ENCODE peak calls at places on chromosomes 3 and 15, in seven cellular contexts. One of them, this sample, is unnamed.
A peak's percentile ranks its signal among the peaks of the same experiment; 100 is the strongest.

GRCh38 chr15:83913034-83913632 is 259.2 kb downstream of the ADAMTSL3 start:
- DNase-seq in Calu3: no peak
- DNase-seq in mucosa of descending colon: no peak
- DNase-seq in gastrocnemius medialis: no peak
- DNase-seq in MM.1S: no peak
- DNase-seq in fibroblast of the aortic adventitia: no peak
- DNase-seq in glutamatergic neuron: no peak
- DNase-seq in this sample: no peak

GRCh38 chr3:186476044-186476468 is 68.1 kb downstream of the CRYGS start:
- DNase-seq in Calu3: no peak
- DNase-seq in mucosa of descending colon: no peak
- DNase-seq in gastrocnemius medialis: no peak
- DNase-seq in MM.1S: no peak
- DNase-seq in fibroblast of the aortic adventitia: peak; percentile 17
- DNase-seq in glutamatergic neuron: no peak
- DNase-seq in this sample: peak; percentile 40

GRCh38 chr3:157544501-157545139 is 41.4 kb upstream of the VEPH1 start:
- DNase-seq in Calu3: no peak
- DNase-seq in mucosa of descending colon: no peak
- DNase-seq in gastrocnemius medialis: no peak
- DNase-seq in MM.1S: no peak
- DNase-seq in fibroblast of the aortic adventitia: peak; percentile 89
- DNase-seq in glutamatergic neuron: no peak
- DNase-seq in this sample: no peak

GRCh38 chr3:62601238-62601856 is 228.0 kb upstream of the FEZF2 start:
- DNase-seq in Calu3: peak; percentile 35
- DNase-seq in mucosa of descending colon: peak; percentile 2
- DNase-seq in gastrocnemius medialis: no peak
- DNase-seq in MM.1S: no peak
- DNase-seq in fibroblast of the aortic adventitia: peak; percentile 69
- DNase-seq in glutamatergic neuron: no peak
- DNase-seq in this sample: peak; percentile 94

GRCh38 chr15:57494575-57494974 is 97.1 kb upstream of the MYZAP start:
- DNase-seq in Calu3: no peak
- DNase-seq in mucosa of descending colon: no peak
- DNase-seq in gastrocnemius medialis: no peak
- DNase-seq in MM.1S: no peak
- DNase-seq in fibroblast of the aortic adventitia: peak; percentile 29
- DNase-seq in glutamatergic neuron: no peak
- DNase-seq in this sample: no peak

GRCh38 chr15:41904487-41905359 is 10.9 kb upstream of the SPTBN5 start:
- DNase-seq in Calu3: peak; percentile 45
- DNase-seq in mucosa of descending colon: peak; percentile 78
- DNase-seq in gastrocnemius medialis: no peak
- DNase-seq in MM.1S: peak; percentile 74
- DNase-seq in fibroblast of the aortic adventitia: peak; percentile 66
- DNase-seq in glutamatergic neuron: peak; percentile 82
- DNase-seq in this sample: peak; percentile 57

GRCh38 chr3:52248816-52249547 is 3.4 kb downstream of the PPM1M start:
- DNase-seq in Calu3: no peak
- DNase-seq in mucosa of descending colon: no peak
- DNase-seq in gastrocnemius medialis: no peak
- DNase-seq in MM.1S: no peak
- DNase-seq in fibroblast of the aortic adventitia: no peak
- DNase-seq in glutamatergic neuron: no peak
- DNase-seq in this sample: no peak

GRCh38 chr3:161915283-161915682 is 418.7 kb downstream of the OTOL1 start:
- DNase-seq in Calu3: no peak
- DNase-seq in mucosa of descending colon: no peak
- DNase-seq in gastrocnemius medialis: no peak
- DNase-seq in MM.1S: peak; percentile 36
- DNase-seq in fibroblast of the aortic adventitia: no peak
- DNase-seq in glutamatergic neuron: no peak
- DNase-seq in this sample: no peak

GRCh38 chr3:72964633-72965032 is 32.0 kb upstream of the PPP4R2 start:
- DNase-seq in Calu3: no peak
- DNase-seq in mucosa of descending colon: no peak
- DNase-seq in gastrocnemius medialis: no peak
- DNase-seq in MM.1S: no peak
- DNase-seq in fibroblast of the aortic adventitia: no peak
- DNase-seq in glutamatergic neuron: no peak
- DNase-seq in this sample: no peak

GRCh38 chr3:128399221-128399915 is 67.3 kb downstream of the DNAJB8 start:
- DNase-seq in Calu3: no peak
- DNase-seq in mucosa of descending colon: no peak
- DNase-seq in gastrocnemius medialis: no peak
- DNase-seq in MM.1S: no peak
- DNase-seq in fibroblast of the aortic adventitia: no peak
- DNase-seq in glutamatergic neuron: no peak
- DNase-seq in this sample: no peak

GRCh38 chr3:17431004-17431403 is 311.4 kb downstream of the TBC1D5 start:
- DNase-seq in Calu3: no peak
- DNase-seq in mucosa of descending colon: no peak
- DNase-seq in gastrocnemius medialis: no peak
- DNase-seq in MM.1S: peak; percentile 33
- DNase-seq in fibroblast of the aortic adventitia: peak; percentile 63
- DNase-seq in glutamatergic neuron: no peak
- DNase-seq in this sample: peak; percentile 58

GRCh38 chr3:147661916-147662315 is 252.8 kb downstream of the ZIC1 start:
- DNase-seq in Calu3: no peak
- DNase-seq in mucosa of descending colon: no peak
- DNase-seq in gastrocnemius medialis: no peak
- DNase-seq in MM.1S: no peak
- DNase-seq in fibroblast of the aortic adventitia: no peak
- DNase-seq in glutamatergic neuron: no peak
- DNase-seq in this sample: no peak

GRCh38 chr3:185764168-185764988 is 60.5 kb downstream of the IGF2BP2 start:
- DNase-seq in Calu3: peak; percentile 33
- DNase-seq in mucosa of descending colon: no peak
- DNase-seq in gastrocnemius medialis: no peak
- DNase-seq in MM.1S: no peak
- DNase-seq in fibroblast of the aortic adventitia: peak; percentile 50
- DNase-seq in glutamatergic neuron: no peak
- DNase-seq in this sample: peak; percentile 48

GRCh38 chr3:123791898-123792297 is 92.2 kb downstream of the MYLK start:
- DNase-seq in Calu3: no peak
- DNase-seq in mucosa of descending colon: no peak
- DNase-seq in gastrocnemius medialis: no peak
- DNase-seq in MM.1S: no peak
- DNase-seq in fibroblast of the aortic adventitia: peak; percentile 71
- DNase-seq in glutamatergic neuron: no peak
- DNase-seq in this sample: no peak

GRCh38 chr3:22886394-22886793 is 316.7 kb upstream of the UBE2E2 start:
- DNase-seq in Calu3: no peak
- DNase-seq in mucosa of descending colon: peak; percentile 5
- DNase-seq in gastrocnemius medialis: peak; percentile 40
- DNase-seq in MM.1S: no peak
- DNase-seq in fibroblast of the aortic adventitia: no peak
- DNase-seq in glutamatergic neuron: no peak
- DNase-seq in this sample: no peak

GRCh38 chr3:176848431-176849214 is 348.7 kb downstream of the TBL1XR1 start:
- DNase-seq in Calu3: no peak
- DNase-seq in mucosa of descending colon: no peak
- DNase-seq in gastrocnemius medialis: no peak
- DNase-seq in MM.1S: no peak
- DNase-seq in fibroblast of the aortic adventitia: no peak
- DNase-seq in glutamatergic neuron: no peak
- DNase-seq in this sample: peak; percentile 87

GRCh38 chr3:58306662-58307286 is 454 bp downstream of the HTD2 start:
- DNase-seq in Calu3: peak; percentile 26
- DNase-seq in mucosa of descending colon: peak; percentile 60
- DNase-seq in gastrocnemius medialis: no peak
- DNase-seq in MM.1S: peak; percentile 46
- DNase-seq in fibroblast of the aortic adventitia: no peak
- DNase-seq in glutamatergic neuron: peak; percentile 44
- DNase-seq in this sample: peak; percentile 47

GRCh38 chr3:28022916-28023315 is 218.5 kb upstream of the CMC1 start:
- DNase-seq in Calu3: peak; percentile 27
- DNase-seq in mucosa of descending colon: no peak
- DNase-seq in gastrocnemius medialis: no peak
- DNase-seq in MM.1S: no peak
- DNase-seq in fibroblast of the aortic adventitia: no peak
- DNase-seq in glutamatergic neuron: no peak
- DNase-seq in this sample: peak; percentile 73

GRCh38 chr15:72231847-72232461 is 964 bp upstream of the PKM start:
- DNase-seq in Calu3: peak; percentile 61
- DNase-seq in mucosa of descending colon: peak; percentile 61
- DNase-seq in gastrocnemius medialis: no peak
- DNase-seq in MM.1S: peak; percentile 37
- DNase-seq in fibroblast of the aortic adventitia: peak; percentile 87
- DNase-seq in glutamatergic neuron: no peak
- DNase-seq in this sample: peak; percentile 85

GRCh38 chr3:31709005-31709404 is 176.3 kb downstream of the STT3B start:
- DNase-seq in Calu3: no peak
- DNase-seq in mucosa of descending colon: no peak
- DNase-seq in gastrocnemius medialis: no peak
- DNase-seq in MM.1S: no peak
- DNase-seq in fibroblast of the aortic adventitia: no peak
- DNase-seq in glutamatergic neuron: peak; percentile 41
- DNase-seq in this sample: no peak

GRCh38 chr3:141735176-141735575 is 2.9 kb upstream of the RNF7 start:
- DNase-seq in Calu3: no peak
- DNase-seq in mucosa of descending colon: no peak
- DNase-seq in gastrocnemius medialis: no peak
- DNase-seq in MM.1S: no peak
- DNase-seq in fibroblast of the aortic adventitia: no peak
- DNase-seq in glutamatergic neuron: no peak
- DNase-seq in this sample: no peak

GRCh38 chr3:141726483-141726882 is 11.6 kb upstream of the RNF7 start:
- DNase-seq in Calu3: no peak
- DNase-seq in mucosa of descending colon: no peak
- DNase-seq in gastrocnemius medialis: no peak
- DNase-seq in MM.1S: no peak
- DNase-seq in fibroblast of the aortic adventitia: no peak
- DNase-seq in glutamatergic neuron: no peak
- DNase-seq in this sample: no peak

GRCh38 chr3:141728355-141728892 is 9.7 kb upstream of the RNF7 start:
- DNase-seq in Calu3: no peak
- DNase-seq in mucosa of descending colon: no peak
- DNase-seq in gastrocnemius medialis: no peak
- DNase-seq in MM.1S: no peak
- DNase-seq in fibroblast of the aortic adventitia: no peak
- DNase-seq in glutamatergic neuron: no peak
- DNase-seq in this sample: no peak

GRCh38 chr3:141729240-141729639 is 8.9 kb upstream of the RNF7 start:
- DNase-seq in Calu3: no peak
- DNase-seq in mucosa of descending colon: peak; percentile 16
- DNase-seq in gastrocnemius medialis: no peak
- DNase-seq in MM.1S: no peak
- DNase-seq in fibroblast of the aortic adventitia: no peak
- DNase-seq in glutamatergic neuron: no peak
- DNase-seq in this sample: no peak
- TF ChIP-seq CTCF in Calu3: no peak
- TF ChIP-seq CTCF in mucosa of descending colon: no peak
- TF ChIP-seq CTCF in gastrocnemius medialis: no peak
- TF ChIP-seq CTCF in MM.1S: peak; percentile 18
- TF ChIP-seq CTCF in fibroblast of the aortic adventitia: no peak
- TF ChIP-seq CTCF in glutamatergic neuron: no peak
- TF ChIP-seq CTCF in this sample: peak; percentile 18

GRCh38 chr3:11050666-11051323 is 58.2 kb downstream of the SLC6A1 start:
- DNase-seq in Calu3: no peak
- DNase-seq in mucosa of descending colon: no peak
- DNase-seq in gastrocnemius medialis: no peak
- DNase-seq in MM.1S: no peak
- DNase-seq in fibroblast of the aortic adventitia: no peak
- DNase-seq in glutamatergic neuron: no peak
- DNase-seq in this sample: no peak

GRCh38 chr3:11047500-11047899 is 55.0 kb downstream of the SLC6A1 start:
- DNase-seq in Calu3: no peak
- DNase-seq in mucosa of descending colon: no peak
- DNase-seq in gastrocnemius medialis: no peak
- DNase-seq in MM.1S: no peak
- DNase-seq in fibroblast of the aortic adventitia: no peak
- DNase-seq in glutamatergic neuron: no peak
- DNase-seq in this sample: peak; percentile 38

DNA sequence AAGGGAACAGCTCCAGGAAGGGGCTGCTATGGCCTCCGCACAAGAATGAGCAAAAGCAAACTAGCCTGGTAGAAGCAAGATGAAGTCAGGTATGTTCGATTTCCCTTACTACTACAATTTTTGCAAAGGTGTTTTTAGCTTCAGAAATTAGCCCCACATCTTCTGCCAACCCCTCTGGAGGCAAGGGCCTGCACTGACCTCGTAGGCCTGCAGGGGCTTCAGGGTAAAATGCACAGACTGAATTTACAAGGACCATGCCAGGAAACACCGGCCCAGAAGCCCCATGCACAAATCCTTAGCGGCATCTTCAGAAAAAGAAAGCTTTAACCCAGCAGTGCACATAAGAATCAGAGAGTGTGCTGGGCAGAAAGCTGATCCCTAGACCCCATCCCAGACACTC is 53.0 kb downstream of the SLC6A1 start:
- DNase-seq in Calu3: no peak
- DNase-seq in mucosa of descending colon: no peak
- DNase-seq in gastrocnemius medialis: no peak
- DNase-seq in MM.1S: no peak
- DNase-seq in fibroblast of the aortic adventitia: no peak
- DNase-seq in glutamatergic neuron: no peak
- DNase-seq in this sample: no peak
- TF ChIP-seq CTCF in Calu3: no peak
- TF ChIP-seq CTCF in mucosa of descending colon: no peak
- TF ChIP-seq CTCF in gastrocnemius medialis: no peak
- TF ChIP-seq CTCF in MM.1S: no peak
- TF ChIP-seq CTCF in fibroblast of the aortic adventitia: peak; percentile 7
- TF ChIP-seq CTCF in glutamatergic neuron: peak; percentile 57
- TF ChIP-seq CTCF in this sample: no peak

DNA sequence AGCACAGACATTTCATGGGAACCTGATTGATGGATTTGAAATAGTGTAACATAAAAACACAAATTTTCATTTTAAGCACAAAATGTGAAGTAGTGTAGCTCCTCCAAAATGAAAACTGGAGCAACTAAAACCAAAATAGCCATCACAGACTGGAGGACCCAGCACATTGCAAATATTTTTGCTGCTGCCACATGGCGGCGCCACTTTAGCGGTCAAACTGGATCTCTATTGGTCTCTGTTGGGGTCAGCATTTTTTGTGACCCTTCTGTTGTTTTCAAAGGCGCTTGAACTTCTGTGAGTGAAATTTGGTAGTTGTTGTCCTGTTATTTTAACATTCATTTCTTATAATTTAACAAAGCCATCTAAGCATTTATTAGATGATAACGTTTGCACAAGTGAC is 259.9 kb downstream of the IL20RB start:
- DNase-seq in Calu3: peak; percentile 35
- DNase-seq in mucosa of descending colon: no peak
- DNase-seq in gastrocnemius medialis: no peak
- DNase-seq in MM.1S: no peak
- DNase-seq in fibroblast of the aortic adventitia: no peak
- DNase-seq in glutamatergic neuron: peak; percentile 59
- DNase-seq in this sample: no peak
- TF ChIP-seq CTCF in Calu3: peak; percentile 60
- TF ChIP-seq CTCF in mucosa of descending colon: no peak
- TF ChIP-seq CTCF in gastrocnemius medialis: no peak
- TF ChIP-seq CTCF in MM.1S: peak; percentile 13
- TF ChIP-seq CTCF in fibroblast of the aortic adventitia: no peak
- TF ChIP-seq CTCF in glutamatergic neuron: peak; percentile 63
- TF ChIP-seq CTCF in this sample: peak; percentile 10

DNA sequence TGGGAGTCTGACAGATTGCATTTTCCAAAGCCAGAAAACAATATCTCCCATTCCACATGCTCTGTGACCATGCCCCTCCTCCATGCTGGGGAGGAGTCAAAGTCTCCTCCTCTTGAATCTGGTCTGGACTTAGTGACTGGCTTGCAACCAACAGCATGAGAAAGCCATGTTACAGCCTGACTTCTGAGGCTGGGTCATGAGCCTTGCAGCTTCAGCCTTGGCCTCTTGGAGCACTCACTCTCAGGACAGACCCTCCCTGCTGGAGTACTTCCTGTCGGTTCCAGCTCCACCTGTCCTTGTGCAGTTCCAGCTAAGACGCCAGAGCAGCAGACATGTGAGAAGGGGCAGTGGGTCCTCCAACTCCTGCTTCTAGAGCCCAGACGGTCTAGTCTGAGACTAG is 49.7 kb upstream of the RBSN start:
- DNase-seq in Calu3: peak; percentile 3
- DNase-seq in mucosa of descending colon: peak; percentile 6
- DNase-seq in gastrocnemius medialis: no peak
- DNase-seq in MM.1S: no peak
- DNase-seq in fibroblast of the aortic adventitia: peak; percentile 2
- DNase-seq in glutamatergic neuron: peak; percentile 16
- DNase-seq in this sample: peak; percentile 35
- TF ChIP-seq CTCF in Calu3: no peak
- TF ChIP-seq CTCF in mucosa of descending colon: no peak
- TF ChIP-seq CTCF in gastrocnemius medialis: no peak
- TF ChIP-seq CTCF in MM.1S: no peak
- TF ChIP-seq CTCF in fibroblast of the aortic adventitia: no peak
- TF ChIP-seq CTCF in glutamatergic neuron: no peak
- TF ChIP-seq CTCF in this sample: no peak

This sample was measured in bronchial epithelial cell.